ENCODE peak calls at places on chromosomes 16 and 17, in seven cellular contexts. F is cardiac fibroblast, T is OCI-LY7, B is astrocyte of the cerebellum, M is fibroblast of pulmonary artery, N is lower lobe of right lung, Q is neural crest cell. P is an unnamed sample.
A peak's percentile ranks its signal among the peaks of the same experiment; 100 is the strongest.

GRCh38 chr17:75854111-75854748 is 905 bp downstream of the WBP2 start:
- DNase-seq in F (peak; percentile 68), T (no peak), B (no peak), M (peak; percentile 66), N (no peak), Q (no peak), P (no peak)

GRCh38 chr16:86628614-86629013 is 50.3 kb downstream of the FOXL1 start:
- DNase-seq in F (no peak), T (no peak), B (no peak), M (no peak), N (no peak), Q (no peak), P (no peak)

GRCh38 chr17:35749560-35750412 is 3.3 kb downstream of the GAS2L2 start:
- DNase-seq in F (peak; percentile 61), T (no peak), B (no peak), M (peak; percentile 36), N (no peak), Q (no peak), P (no peak)

GRCh38 chr16:13542284-13542683 is 377.7 kb upstream of the ERCC4 start:
- DNase-seq in F (no peak), T (no peak), B (no peak), M (no peak), N (no peak), Q (no peak), P (no peak)

GRCh38 chr16:10172848-10173655 is 9.2 kb downstream of the GRIN2A start:
- DNase-seq in F (peak; percentile 1), T (no peak), B (peak; percentile 65), M (no peak), N (no peak), Q (no peak), P (no peak)

GRCh38 chr16:85168732-85169256 is 56.5 kb upstream of the CIBAR2 start:
- DNase-seq in F (peak; percentile 73), T (no peak), B (no peak), M (peak; percentile 59), N (peak; percentile 48), Q (peak; percentile 46), P (no peak)

GRCh38 chr17:15883617-15884111 is 61.3 kb upstream of the ADORA2B start:
- DNase-seq in F (peak; percentile 64), T (no peak), B (peak; percentile 67), M (peak; percentile 86), N (no peak), Q (no peak), P (no peak)

GRCh38 chr16:11101695-11102522 is 154.1 kb downstream of the SOCS1 start:
- DNase-seq in F (peak; percentile 87), T (no peak), B (no peak), M (peak; percentile 90), N (no peak), Q (no peak), P (no peak)

GRCh38 chr16:2790631-2791030 is 3.3 kb upstream of the PRSS33 start:
- DNase-seq in F (no peak), T (no peak), B (no peak), M (no peak), N (peak; percentile 14), Q (no peak), P (no peak)

GRCh38 chr17:38908676-38909181 is 16.7 kb upstream of the LASP1NB start:
- DNase-seq in F (peak; percentile 32), T (peak; percentile 56), B (no peak), M (no peak), N (peak; percentile 50), Q (no peak), P (no peak)

GRCh38 chr17:66574123-66574522 is 260.8 kb upstream of the CACNG5 start:
- DNase-seq in F (no peak), T (no peak), B (no peak), M (no peak), N (no peak), Q (no peak), P (no peak)

GRCh38 chr17:4939554-4939803 is 367 bp downstream of the SLC25A11 start:
- DNase-seq in F (no peak), T (no peak), B (no peak), M (peak; percentile 19), N (peak; percentile 70), Q (peak; percentile 30), P (no peak)

GRCh38 chr17:43608313-43608712 is 53.4 kb downstream of the MEOX1 start:
- DNase-seq in F (peak; percentile 12), T (no peak), B (no peak), M (peak; percentile 26), N (no peak), Q (no peak), P (no peak)

GRCh38 chr17:41539071-41539492 is 11.0 kb upstream of the KRT19 start:
- DNase-seq in F (no peak), T (no peak), B (no peak), M (no peak), N (no peak), Q (no peak), P (no peak)

GRCh38 chr17:57819273-57819672 is 30.6 kb downstream of the MRPS23 start:
- DNase-seq in F (no peak), T (no peak), B (no peak), M (no peak), N (no peak), Q (no peak), P (no peak)

GRCh38 chr17:27473190-27473747 is 17.0 kb downstream of the KSR1 start:
- DNase-seq in F (no peak), T (no peak), B (no peak), M (no peak), N (no peak), Q (no peak), P (no peak)

GRCh38 chr16:89493776-89494175 is 3.4 kb upstream of the ANKRD11 start:
- DNase-seq in F (no peak), T (no peak), B (no peak), M (no peak), N (no peak), Q (no peak), P (no peak)

GRCh38 chr17:75927286-75927922 is 13.4 kb downstream of the FBF1 start:
- DNase-seq in F (no peak), T (peak; percentile 74), B (no peak), M (no peak), N (peak; percentile 71), Q (peak; percentile 25), P (no peak)

GRCh38 chr16:19696961-19697360 is 21.1 kb downstream of the KNOP1 start:
- DNase-seq in F (no peak), T (no peak), B (no peak), M (no peak), N (no peak), Q (no peak), P (no peak)

GRCh38 chr17:39144414-39144813 is 7.0 kb downstream of the PLXDC1 start:
- DNase-seq in F (peak; percentile 90), T (no peak), B (peak; percentile 80), M (peak; percentile 92), N (peak; percentile 89), Q (no peak), P (no peak)

GRCh38 chr17:40625311-40625710 is 22.3 kb downstream of the SMARCE1 start:
- DNase-seq in F (no peak), T (no peak), B (no peak), M (no peak), N (no peak), Q (no peak), P (no peak)

GRCh38 chr17:49699967-49700575 is 7.7 kb downstream of the SLC35B1 start:
- DNase-seq in F (no peak), T (no peak), B (no peak), M (no peak), N (no peak), Q (no peak), P (no peak)

GRCh38 chr17:45171338-45172231 is 9.9 kb downstream of the HEXIM2 start:
- DNase-seq in F (peak; percentile 22), T (no peak), B (no peak), M (no peak), N (peak; percentile 68), Q (no peak), P (no peak)
- TF ChIP-seq CTCF in F (no peak), T (no peak), B (no peak), M (no peak), N (no peak), Q (no peak), P (no peak)

DNA sequence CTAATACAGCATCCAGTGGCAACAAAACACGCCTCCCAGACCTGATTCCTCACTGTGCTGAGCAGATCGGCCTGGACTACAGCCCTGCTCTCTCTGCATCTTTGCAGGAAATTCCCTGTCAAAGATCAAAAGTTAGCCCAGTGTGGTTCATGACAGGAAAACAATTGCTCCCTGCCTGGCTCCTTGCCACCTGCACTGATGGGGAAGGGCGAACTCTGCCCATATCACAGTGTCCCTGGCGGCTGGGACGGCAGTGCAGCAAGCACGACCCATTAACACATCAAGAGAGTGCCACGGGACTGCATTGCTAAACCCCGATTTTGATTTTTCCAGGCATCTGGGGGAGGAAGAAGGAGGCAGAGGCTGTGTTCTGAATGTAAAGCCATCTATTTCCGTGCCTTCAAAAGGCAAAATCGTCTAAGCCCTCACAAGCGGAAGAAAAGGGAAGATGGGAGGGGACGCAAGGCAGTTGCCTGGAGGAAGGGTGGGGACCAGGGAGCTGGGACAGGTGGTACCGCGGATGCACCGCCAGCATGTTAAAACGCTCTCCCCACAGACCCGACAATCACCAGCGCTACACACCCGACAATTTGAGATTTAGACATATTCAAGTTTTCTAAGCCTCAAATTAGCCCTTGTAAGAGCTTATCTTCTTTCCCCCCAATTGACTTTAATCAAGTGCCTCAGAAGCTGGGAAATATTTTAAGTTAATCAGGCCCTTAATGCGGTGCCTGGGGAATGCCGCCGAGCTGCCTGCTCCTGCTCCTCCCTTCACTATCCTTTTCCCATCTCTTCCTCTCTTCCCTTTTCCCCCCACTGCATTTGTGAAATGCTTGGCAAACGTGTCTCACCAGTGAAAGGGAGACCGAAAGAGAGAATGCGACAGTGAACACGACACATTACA is 238.8 kb upstream of the CDH5 start:
- DNase-seq in F (peak; percentile 77), T (no peak), B (no peak), M (peak; percentile 69), N (no peak), Q (peak; percentile 6), P (no peak)
- TF ChIP-seq CTCF in F (no peak), T (no peak), B (peak; percentile 16), M (peak; percentile 35), N (no peak), Q (peak; percentile 32), P (no peak)

GRCh38 chr17:29789186-29790170 is 140.6 kb downstream of the SSH2 start:
- DNase-seq in F (peak; percentile 70), T (no peak), B (no peak), M (peak; percentile 33), N (peak; percentile 70), Q (no peak), P (no peak)

GRCh38 chr17:29791336-29791735 is 138.7 kb downstream of the SSH2 start:
- DNase-seq in F (no peak), T (no peak), B (no peak), M (no peak), N (no peak), Q (no peak), P (no peak)

GRCh38 chr17:29788045-29788444 is 142.0 kb downstream of the SSH2 start:
- DNase-seq in F (no peak), T (no peak), B (no peak), M (no peak), N (no peak), Q (no peak), P (no peak)

GRCh38 chr17:29796652-29797051 is 133.4 kb downstream of the SSH2 start:
- DNase-seq in F (no peak), T (no peak), B (no peak), M (no peak), N (no peak), Q (no peak), P (no peak)

GRCh38 chr17:29793501-29793900 is 136.5 kb downstream of the SSH2 start:
- DNase-seq in F (no peak), T (no peak), B (no peak), M (no peak), N (no peak), Q (no peak), P (no peak)
- TF ChIP-seq CTCF in F (no peak), T (no peak), B (no peak), M (no peak), N (no peak), Q (no peak), P (no peak)

GRCh38 chr16:78519896-78520295 is 420.4 kb downstream of the WWOX start:
- DNase-seq in F (no peak), T (no peak), B (no peak), M (no peak), N (no peak), Q (no peak), P (no peak)
- TF ChIP-seq CTCF in F (no peak), T (no peak), B (no peak), M (no peak), N (no peak), Q (no peak), P (no peak)